ENCODE peak calls at places on chromosomes 2 and 18, in nine cellular contexts. One of them, this sample, is unnamed.
A peak's percentile ranks its signal among the peaks of the same experiment; 100 is the strongest.

GRCh38 chr2:234404957-234405356 is 91.9 kb downstream of the ARL4C start:
- DNase-seq in HTR-8/SVneo: no peak
- DNase-seq in astrocyte of the hippocampus: no peak
- DNase-seq in stimulated activated CD4-positive, alpha-beta T cell treated with anti-CD3 and anti-CD28 coated beads, Interleukin-1b, Interleukin-23, amount 100 ng/mL, for 24 hours: no peak
- DNase-seq in cardiac fibroblast: no peak
- DNase-seq in effector CD4-positive, alpha-beta T cell: no peak
- DNase-seq in astrocyte of the spinal cord: no peak
- DNase-seq in chondrocyte: no peak
- DNase-seq in AG04449: no peak
- DNase-seq in this sample: no peak

GRCh38 chr2:172613035-172613434 is 57.1 kb downstream of the PDK1 start:
- DNase-seq in AG04449: no peak
- DNase-seq in astrocyte of the hippocampus: no peak
- DNase-seq in chondrocyte: no peak
- DNase-seq in cardiac fibroblast: no peak
- DNase-seq in HTR-8/SVneo: no peak
- DNase-seq in astrocyte of the spinal cord: no peak
- DNase-seq in stimulated activated CD4-positive, alpha-beta T cell treated with anti-CD3 and anti-CD28 coated beads, Interleukin-1b, Interleukin-23, amount 100 ng/mL, for 24 hours: no peak
- DNase-seq in effector CD4-positive, alpha-beta T cell: no peak
- DNase-seq in this sample: no peak

GRCh38 chr2:152544626-152545025 is 172.6 kb downstream of the PRPF40A start:
- DNase-seq in effector CD4-positive, alpha-beta T cell: no peak
- DNase-seq in stimulated activated CD4-positive, alpha-beta T cell treated with anti-CD3 and anti-CD28 coated beads, Interleukin-1b, Interleukin-23, amount 100 ng/mL, for 24 hours: no peak
- DNase-seq in astrocyte of the hippocampus: no peak
- DNase-seq in astrocyte of the spinal cord: no peak
- DNase-seq in chondrocyte: no peak
- DNase-seq in HTR-8/SVneo: no peak
- DNase-seq in cardiac fibroblast: no peak
- DNase-seq in AG04449: no peak
- DNase-seq in this sample: no peak

GRCh38 chr2:200188851-200189250 is 117.6 kb upstream of the SPATS2L start:
- DNase-seq in cardiac fibroblast: no peak
- DNase-seq in HTR-8/SVneo: no peak
- DNase-seq in effector CD4-positive, alpha-beta T cell: no peak
- DNase-seq in AG04449: no peak
- DNase-seq in chondrocyte: no peak
- DNase-seq in astrocyte of the spinal cord: no peak
- DNase-seq in stimulated activated CD4-positive, alpha-beta T cell treated with anti-CD3 and anti-CD28 coated beads, Interleukin-1b, Interleukin-23, amount 100 ng/mL, for 24 hours: no peak
- DNase-seq in astrocyte of the hippocampus: peak; percentile 8
- DNase-seq in this sample: no peak

GRCh38 chr2:239663364-239663924 is 262.6 kb upstream of the HDAC4 start:
- DNase-seq in stimulated activated CD4-positive, alpha-beta T cell treated with anti-CD3 and anti-CD28 coated beads, Interleukin-1b, Interleukin-23, amount 100 ng/mL, for 24 hours: no peak
- DNase-seq in astrocyte of the spinal cord: no peak
- DNase-seq in effector CD4-positive, alpha-beta T cell: no peak
- DNase-seq in astrocyte of the hippocampus: no peak
- DNase-seq in HTR-8/SVneo: no peak
- DNase-seq in cardiac fibroblast: no peak
- DNase-seq in AG04449: no peak
- DNase-seq in chondrocyte: no peak
- DNase-seq in this sample: no peak

GRCh38 chr2:143514413-143514812 is 385.2 kb downstream of the ARHGAP15 start:
- DNase-seq in stimulated activated CD4-positive, alpha-beta T cell treated with anti-CD3 and anti-CD28 coated beads, Interleukin-1b, Interleukin-23, amount 100 ng/mL, for 24 hours: no peak
- DNase-seq in HTR-8/SVneo: no peak
- DNase-seq in cardiac fibroblast: peak; percentile 66
- DNase-seq in AG04449: no peak
- DNase-seq in astrocyte of the spinal cord: peak; percentile 5
- DNase-seq in effector CD4-positive, alpha-beta T cell: no peak
- DNase-seq in astrocyte of the hippocampus: no peak
- DNase-seq in chondrocyte: no peak
- DNase-seq in this sample: no peak

GRCh38 chr2:159903404-159904126 is 105.6 kb upstream of the CD302 start:
- DNase-seq in cardiac fibroblast: peak; percentile 26
- DNase-seq in astrocyte of the hippocampus: no peak
- DNase-seq in effector CD4-positive, alpha-beta T cell: peak; percentile 50
- DNase-seq in astrocyte of the spinal cord: peak; percentile 23
- DNase-seq in AG04449: no peak
- DNase-seq in HTR-8/SVneo: no peak
- DNase-seq in chondrocyte: no peak
- DNase-seq in stimulated activated CD4-positive, alpha-beta T cell treated with anti-CD3 and anti-CD28 coated beads, Interleukin-1b, Interleukin-23, amount 100 ng/mL, for 24 hours: peak; percentile 20
- DNase-seq in this sample: peak; percentile 82

GRCh38 chr2:404581-404980 is 116.7 kb upstream of the ALKAL2 start:
- DNase-seq in cardiac fibroblast: no peak
- DNase-seq in HTR-8/SVneo: no peak
- DNase-seq in effector CD4-positive, alpha-beta T cell: no peak
- DNase-seq in chondrocyte: no peak
- DNase-seq in stimulated activated CD4-positive, alpha-beta T cell treated with anti-CD3 and anti-CD28 coated beads, Interleukin-1b, Interleukin-23, amount 100 ng/mL, for 24 hours: no peak
- DNase-seq in astrocyte of the hippocampus: no peak
- DNase-seq in AG04449: no peak
- DNase-seq in astrocyte of the spinal cord: no peak
- DNase-seq in this sample: no peak

GRCh38 chr2:223995569-223995968 is 38.3 kb downstream of the MRPL44 start:
- DNase-seq in HTR-8/SVneo: no peak
- DNase-seq in astrocyte of the spinal cord: peak; percentile 62
- DNase-seq in stimulated activated CD4-positive, alpha-beta T cell treated with anti-CD3 and anti-CD28 coated beads, Interleukin-1b, Interleukin-23, amount 100 ng/mL, for 24 hours: no peak
- DNase-seq in chondrocyte: no peak
- DNase-seq in effector CD4-positive, alpha-beta T cell: no peak
- DNase-seq in astrocyte of the hippocampus: no peak
- DNase-seq in cardiac fibroblast: peak; percentile 80
- DNase-seq in AG04449: no peak
- DNase-seq in this sample: no peak

GRCh38 chr2:28102455-28102874 is 211.9 kb downstream of the BABAM2 start:
- DNase-seq in chondrocyte: no peak
- DNase-seq in effector CD4-positive, alpha-beta T cell: no peak
- DNase-seq in HTR-8/SVneo: peak; percentile 38
- DNase-seq in astrocyte of the hippocampus: peak; percentile 82
- DNase-seq in stimulated activated CD4-positive, alpha-beta T cell treated with anti-CD3 and anti-CD28 coated beads, Interleukin-1b, Interleukin-23, amount 100 ng/mL, for 24 hours: no peak
- DNase-seq in cardiac fibroblast: peak; percentile 81
- DNase-seq in AG04449: no peak
- DNase-seq in astrocyte of the spinal cord: peak; percentile 93
- DNase-seq in this sample: no peak

GRCh38 chr18:22674300-22674699 is 256.6 kb upstream of the CTAGE1 start:
- DNase-seq in astrocyte of the hippocampus: peak; percentile 94
- DNase-seq in chondrocyte: no peak
- DNase-seq in cardiac fibroblast: peak; percentile 95
- DNase-seq in HTR-8/SVneo: peak; percentile 45
- DNase-seq in stimulated activated CD4-positive, alpha-beta T cell treated with anti-CD3 and anti-CD28 coated beads, Interleukin-1b, Interleukin-23, amount 100 ng/mL, for 24 hours: no peak
- DNase-seq in astrocyte of the spinal cord: peak; percentile 96
- DNase-seq in AG04449: peak; percentile 80
- DNase-seq in effector CD4-positive, alpha-beta T cell: no peak
- DNase-seq in this sample: no peak

GRCh38 chr2:150575861-150576260 is 88.4 kb upstream of the RND3 start:
- DNase-seq in effector CD4-positive, alpha-beta T cell: no peak
- DNase-seq in AG04449: no peak
- DNase-seq in astrocyte of the hippocampus: no peak
- DNase-seq in chondrocyte: no peak
- DNase-seq in cardiac fibroblast: no peak
- DNase-seq in stimulated activated CD4-positive, alpha-beta T cell treated with anti-CD3 and anti-CD28 coated beads, Interleukin-1b, Interleukin-23, amount 100 ng/mL, for 24 hours: no peak
- DNase-seq in HTR-8/SVneo: no peak
- DNase-seq in astrocyte of the spinal cord: no peak
- DNase-seq in this sample: no peak

This sample was measured in stimulated activated effector memory CD8-positive, alpha-beta T cell treated with anti-CD3 and anti-CD28 coated beads, Interleukin-12 subunit alpha, Interleukin-12 subunit beta, amount 100 ng/mL, for 72 hours.